ENCODE peak calls at places on chromosomes 11 and 22, in ten cellular contexts. V is HCT116, D is GM12878, P is WTC11, S is endothelial cell of umbilical vein, A is SK-N-SH, U is K562, J is HepG2, I is A549, M is H1. F is an unnamed sample.
A peak's percentile ranks its signal among the peaks of the same experiment; 100 is the strongest.

GRCh38 chr11:85627332-85627997 is at the start of gene DLG2:
- DNase-seq in V (no peak), J (no peak), S (peak; percentile 55), A (peak; percentile 21), U (peak; percentile 17), D (no peak), M (no peak), I (no peak), P (no peak), F (peak; percentile 52)

GRCh38 chr11:80155412-80156017 is 714.7 kb upstream of the TENM4 start:
- DNase-seq in D (no peak), V (no peak), J (peak; percentile 21), U (peak; percentile 17), M (no peak), I (peak; percentile 22), A (peak; percentile 24), P (no peak), S (peak; percentile 9), F (peak; percentile 45)

GRCh38 chr11:64629796-64630562 is 39.0 kb downstream of the SLC22A12 start:
- DNase-seq in U (peak; percentile 92), P (peak; percentile 99), J (no peak), V (peak; percentile 77), D (no peak), S (no peak), M (peak; percentile 100), A (peak; percentile 85), I (peak; percentile 56), F (no peak)

GRCh38 chr22:25419247-25420113 is 145.0 kb upstream of the GRK3 start:
- DNase-seq in D (peak; percentile 20), I (no peak), A (no peak), V (no peak), J (peak; percentile 37), P (no peak), S (peak; percentile 70), U (peak; percentile 24), M (no peak), F (peak; percentile 83)

GRCh38 chr11:106379712-106380111 is 302.2 kb downstream of the AASDHPPT start:
- DNase-seq in J (no peak), I (no peak), P (no peak), D (no peak), A (no peak), M (no peak), U (no peak), V (no peak), S (no peak), F (no peak)

GRCh38 chr22:45855961-45856360 is 121.0 kb downstream of the WNT7B start:
- DNase-seq in V (no peak), M (no peak), D (no peak), J (no peak), U (no peak), S (no peak), A (no peak), I (no peak), P (no peak), F (no peak)

GRCh38 chr11:106092446-106092845 is 15.0 kb downstream of the AASDHPPT start:
- DNase-seq in M (no peak), I (no peak), D (no peak), U (no peak), V (no peak), S (no peak), J (no peak), A (no peak), P (no peak), F (no peak)

GRCh38 chr11:83895516-83895915 is 609.3 kb upstream of the CCDC90B start:
- DNase-seq in M (no peak), S (no peak), U (no peak), P (no peak), D (no peak), A (no peak), I (no peak), V (no peak), J (no peak), F (no peak)

GRCh38 chr11:22670803-22671202 is 4.4 kb downstream of the GAS2 start:
- DNase-seq in P (no peak), S (peak; percentile 44), M (no peak), D (no peak), I (peak; percentile 24), A (no peak), J (peak; percentile 39), U (peak; percentile 23), V (no peak), F (peak; percentile 9)
- TF ChIP-seq CTCF in P (no peak), S (no peak), M (no peak), D (peak; percentile 21), I (peak; percentile 16), A (peak; percentile 37), J (peak; percentile 72), U (peak; percentile 16), V (no peak), F (no peak)

GRCh38 chr11:71929491-71929890 is 645 bp downstream of the RNF121 start:
- DNase-seq in U (no peak), D (no peak), M (no peak), J (no peak), S (no peak), A (no peak), I (no peak), P (no peak), V (no peak), F (no peak)

GRCh38 chr11:71928739-71929443 is at the start of gene RNF121:
- DNase-seq in D (peak; percentile 92), J (peak; percentile 92), I (peak; percentile 96), U (peak; percentile 98), V (peak; percentile 91), M (peak; percentile 98), P (peak; percentile 99), A (peak; percentile 93), S (peak; percentile 97), F (peak; percentile 98)

GRCh38 chr11:71931245-71931602 is 2.4 kb downstream of the RNF121 start:
- DNase-seq in U (no peak), S (no peak), A (no peak), V (no peak), M (no peak), J (no peak), D (peak; percentile 51), I (no peak), P (no peak), F (no peak)

GRCh38 chr11:71930556-71931244 is 1.9 kb downstream of the RNF121 start:
- DNase-seq in I (no peak), J (no peak), S (no peak), V (no peak), A (no peak), P (no peak), M (no peak), D (no peak), U (no peak), F (no peak)

DNA sequence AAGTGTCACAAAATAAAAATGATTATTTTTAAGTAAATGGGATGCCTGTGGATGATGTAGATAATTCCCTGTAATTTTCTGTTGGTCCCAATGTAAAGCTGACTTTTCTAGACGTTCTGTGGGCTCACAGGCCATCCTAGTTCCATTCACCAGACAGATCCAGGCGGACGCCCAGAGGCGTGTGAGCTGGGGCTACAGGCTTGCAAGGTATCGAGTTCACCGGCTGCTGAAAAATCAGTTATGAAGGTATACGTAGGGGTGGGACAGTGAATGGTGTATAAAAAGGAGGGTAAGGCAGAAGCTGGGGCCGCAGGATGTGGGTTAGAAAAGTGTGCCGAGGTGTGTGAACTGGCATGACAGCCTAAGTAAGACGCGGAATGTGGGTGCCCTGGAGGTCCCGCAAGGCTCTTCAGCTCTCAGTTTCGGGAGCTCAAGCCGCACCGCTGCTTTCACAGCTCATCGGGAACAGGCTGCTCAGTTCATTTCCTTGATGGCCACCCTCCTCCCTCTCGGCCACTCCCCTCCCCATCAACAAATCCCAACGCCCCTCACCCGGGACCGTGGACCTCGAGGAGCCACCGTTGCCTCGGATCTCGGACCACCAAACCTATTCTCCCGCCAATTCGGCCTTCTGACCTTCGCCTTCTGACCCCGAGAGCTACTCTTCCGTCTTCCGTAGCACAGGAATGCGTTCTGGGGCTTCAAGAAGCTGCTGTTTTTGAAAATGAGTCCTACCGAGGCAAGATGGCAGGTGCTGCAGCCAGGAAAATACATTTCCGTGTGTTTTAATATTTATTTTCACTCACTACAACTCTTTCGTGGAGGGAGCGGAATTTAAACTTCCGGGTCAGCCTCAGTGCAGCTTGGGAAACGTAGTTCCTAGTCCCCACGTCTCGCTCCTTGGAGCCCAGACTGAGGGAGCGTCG is at the start of gene XNDC1N:
- DNase-seq in S (peak; percentile 96), J (peak; percentile 89), A (peak; percentile 82), P (peak; percentile 55), M (peak; percentile 86), D (no peak), U (peak; percentile 90), I (peak; percentile 90), V (peak; percentile 86), F (peak; percentile 92)
- TF ChIP-seq MAX in S (no peak), J (peak; percentile 84), A (peak; percentile 67), P (peak; percentile 21), M (peak; percentile 86), D (peak; percentile 75), U (peak; percentile 40), I (peak; percentile 83), V (peak; percentile 62), F (peak; percentile 62)

GRCh38 chr11:90913131-90913668 is 690.4 kb upstream of the CHORDC1 start:
- DNase-seq in P (no peak), S (no peak), M (no peak), V (no peak), J (no peak), D (no peak), I (no peak), A (no peak), U (no peak), F (no peak)

GRCh38 chr11:90911192-90911591 is 688.3 kb upstream of the CHORDC1 start:
- DNase-seq in M (no peak), S (no peak), D (no peak), A (no peak), I (no peak), U (no peak), J (no peak), P (no peak), V (no peak), F (no peak)

GRCh38 chr11:90912631-90913030 is 689.8 kb upstream of the CHORDC1 start:
- DNase-seq in S (no peak), M (no peak), D (no peak), J (no peak), P (no peak), I (no peak), A (no peak), U (no peak), V (no peak), F (no peak)

DNA sequence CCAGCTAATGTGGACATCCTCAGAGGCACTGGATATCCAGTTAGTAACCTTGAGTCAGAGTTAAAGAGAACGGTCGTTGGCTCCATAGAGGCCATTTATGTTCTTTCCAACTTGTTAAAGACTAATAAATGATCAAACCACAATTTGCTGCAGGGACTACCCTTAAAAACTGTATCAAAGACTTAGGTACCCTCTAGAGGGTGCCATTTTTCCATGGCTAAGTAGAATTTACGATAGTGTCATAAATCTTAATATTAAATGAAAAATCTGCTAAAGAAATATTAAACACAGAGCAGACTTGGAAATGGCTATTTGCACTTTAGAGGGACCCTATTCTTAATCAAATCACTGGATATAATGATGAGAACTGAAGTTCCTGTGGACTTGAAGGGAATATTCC is 685.2 kb upstream of the CHORDC1 start:
- DNase-seq in A (no peak), M (no peak), V (no peak), I (peak; percentile 12), J (no peak), P (no peak), S (peak; percentile 5), D (no peak), U (no peak), F (no peak)
- TF ChIP-seq CTCF in A (peak; percentile 45), M (no peak), V (no peak), I (peak; percentile 22), J (no peak), P (no peak), S (no peak), D (no peak), U (no peak), F (no peak)

GRCh38 chr11:6602096-6602940 is 1.1 kb downstream of the RRP8 start:
- DNase-seq in P (no peak), S (no peak), M (peak; percentile 17), U (no peak), I (no peak), D (no peak), J (no peak), A (peak; percentile 16), V (no peak), F (no peak)

GRCh38 chr11:6603287-6604080 is at the start of the genes ILK and RRP8:
- DNase-seq in A (peak; percentile 96), P (peak; percentile 93), U (peak; percentile 95), V (peak; percentile 68), D (peak; percentile 59), S (peak; percentile 93), M (peak; percentile 91), I (peak; percentile 91), J (peak; percentile 79), F (peak; percentile 94)

GRCh38 chr11:6599449-6599848 is 4.0 kb downstream of the RRP8 start:
- DNase-seq in V (no peak), P (no peak), U (no peak), A (no peak), I (no peak), D (no peak), S (no peak), M (no peak), J (no peak), F (no peak)

GRCh38 chr11:6599884-6600390 is 3.5 kb downstream of the RRP8 start:
- DNase-seq in M (peak; percentile 13), S (no peak), P (no peak), U (no peak), D (no peak), I (no peak), A (no peak), J (no peak), V (no peak), F (no peak)

GRCh38 chr11:6601041-6601461 is 2.4 kb downstream of the RRP8 start:
- DNase-seq in J (no peak), S (no peak), I (no peak), A (no peak), V (no peak), M (peak; percentile 23), P (no peak), D (no peak), U (no peak), F (no peak)
- TF ChIP-seq MAX in J (no peak), S (no peak), I (no peak), A (no peak), V (no peak), M (no peak), P (no peak), D (no peak), U (no peak), F (no peak)

F was measured in NB4.